ENCODE peak calls at places on chromosome 2, in five cellular contexts. One of them, this sample, is unnamed.
A peak's percentile ranks its signal among the peaks of the same experiment; 100 is the strongest.

GRCh38 chr2:71620851-71621251 is 167.5 kb downstream of the DYSF start:
- DNase-seq in aorta: no peak
- DNase-seq in AG09309: no peak
- DNase-seq in Caco-2: no peak
- DNase-seq in ovary: no peak
- DNase-seq in this sample: no peak

GRCh38 chr2:238742066-238742465 is 105.8 kb upstream of the TWIST2 start:
- DNase-seq in aorta: no peak
- DNase-seq in AG09309: no peak
- DNase-seq in Caco-2: no peak
- DNase-seq in ovary: no peak
- DNase-seq in this sample: no peak

GRCh38 chr2:100029460-100029859 is 112.9 kb downstream of the AFF3 start:
- DNase-seq in aorta: no peak
- DNase-seq in AG09309: no peak
- DNase-seq in Caco-2: no peak
- DNase-seq in ovary: no peak
- DNase-seq in this sample: no peak

GRCh38 chr2:138516030-138516704 is 14.6 kb downstream of the SPOPL start:
- DNase-seq in aorta: no peak
- DNase-seq in AG09309: no peak
- DNase-seq in Caco-2: no peak
- DNase-seq in ovary: no peak
- DNase-seq in this sample: no peak

GRCh38 chr2:71746946-71747501 is 293.7 kb downstream of the DYSF start:
- DNase-seq in aorta: peak; percentile 80
- DNase-seq in AG09309: no peak
- DNase-seq in Caco-2: no peak
- DNase-seq in ovary: no peak
- DNase-seq in this sample: no peak

GRCh38 chr2:134667541-134667940 is 51.3 kb downstream of the TMEM163 start:
- DNase-seq in aorta: no peak
- DNase-seq in AG09309: no peak
- DNase-seq in Caco-2: no peak
- DNase-seq in ovary: no peak
- DNase-seq in this sample: no peak

GRCh38 chr2:216533504-216534068 is 34.9 kb downstream of the RPL37A start:
- DNase-seq in aorta: no peak
- DNase-seq in AG09309: no peak
- DNase-seq in Caco-2: no peak
- DNase-seq in ovary: no peak
- DNase-seq in this sample: no peak

GRCh38 chr2:159042115-159042850 is 73.8 kb downstream of the TANC1 start:
- DNase-seq in aorta: no peak
- DNase-seq in AG09309: no peak
- DNase-seq in Caco-2: no peak
- DNase-seq in ovary: no peak
- DNase-seq in this sample: no peak

GRCh38 chr2:230129343-230129742 is 60.6 kb upstream of the SLC16A14 start:
- DNase-seq in aorta: no peak
- DNase-seq in AG09309: no peak
- DNase-seq in Caco-2: no peak
- DNase-seq in ovary: no peak
- DNase-seq in this sample: no peak

GRCh38 chr2:10397297-10397875 is 50.7 kb downstream of the ODC1 start:
- DNase-seq in aorta: no peak
- DNase-seq in AG09309: no peak
- DNase-seq in Caco-2: no peak
- DNase-seq in ovary: no peak
- DNase-seq in this sample: no peak

GRCh38 chr2:238136820-238137537 is 1.5 kb upstream of the KLHL30 start:
- DNase-seq in aorta: peak; percentile 78
- DNase-seq in AG09309: peak; percentile 32
- DNase-seq in Caco-2: peak; percentile 41
- DNase-seq in ovary: no peak
- DNase-seq in this sample: no peak

GRCh38 chr2:120566331-120567035 is 169.2 kb upstream of the GLI2 start:
- DNase-seq in aorta: peak; percentile 92
- DNase-seq in AG09309: peak; percentile 63
- DNase-seq in Caco-2: no peak
- DNase-seq in ovary: peak; percentile 46
- DNase-seq in this sample: no peak

GRCh38 chr2:61443342-61444041 is 27.4 kb downstream of the USP34 start:
- DNase-seq in aorta: no peak
- DNase-seq in AG09309: no peak
- DNase-seq in Caco-2: no peak
- DNase-seq in ovary: no peak
- DNase-seq in this sample: no peak

DNA sequence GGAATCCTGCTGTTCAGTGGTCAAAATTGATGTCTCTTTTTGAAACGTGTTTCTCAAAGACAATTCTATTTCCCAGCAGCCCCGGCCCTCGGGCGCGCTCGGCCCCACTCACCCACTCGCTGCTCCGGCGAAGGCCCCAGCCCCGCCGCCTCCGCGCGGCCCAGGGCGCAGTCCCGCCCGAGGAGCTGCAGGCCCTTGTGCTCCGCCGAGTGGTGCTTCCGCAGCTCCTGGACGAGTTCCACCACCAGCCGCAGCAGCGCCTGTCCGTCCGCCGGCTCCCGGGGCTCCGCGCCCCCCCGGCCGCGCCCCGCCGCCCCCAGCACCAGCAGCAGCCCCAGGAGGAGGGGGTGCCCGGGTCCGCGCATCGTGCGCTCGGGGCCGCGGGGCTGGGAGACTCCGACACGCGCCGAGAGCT is 413 bp downstream of the ALKAL2 start:
- DNase-seq in aorta: peak; percentile 52
- DNase-seq in AG09309: no peak
- DNase-seq in Caco-2: no peak
- DNase-seq in ovary: peak; percentile 59
- DNase-seq in this sample: no peak
- H3K4me3 ChIP-seq in aorta: peak overlapping the region; percentile 56
- H3K4me3 ChIP-seq in AG09309: no peak overlapping the region
- H3K4me3 ChIP-seq in Caco-2: peak overlapping the region; percentile 26
- H3K4me3 ChIP-seq in ovary: peak overlapping the region; percentile 62
- H3K4me3 ChIP-seq in this sample: no peak overlapping the region

GRCh38 chr2:128395640-128396499 is 77.2 kb upstream of the HS6ST1 start:
- DNase-seq in aorta: no peak
- DNase-seq in AG09309: no peak
- DNase-seq in Caco-2: no peak
- DNase-seq in ovary: no peak
- DNase-seq in this sample: peak; percentile 75
- H3K4me3 ChIP-seq in aorta: no peak overlapping the region
- H3K4me3 ChIP-seq in AG09309: no peak overlapping the region
- H3K4me3 ChIP-seq in Caco-2: no peak overlapping the region
- H3K4me3 ChIP-seq in ovary: no peak overlapping the region
- H3K4me3 ChIP-seq in this sample: no peak overlapping the region

GRCh38 chr2:176066645-176067586 is 16.8 kb downstream of the EVX2 start:
- DNase-seq in aorta: no peak
- DNase-seq in AG09309: no peak
- DNase-seq in Caco-2: no peak
- DNase-seq in ovary: no peak
- DNase-seq in this sample: no peak
- H3K4me3 ChIP-seq in aorta: peak overlapping the region; percentile 19
- H3K4me3 ChIP-seq in AG09309: no peak overlapping the region
- H3K4me3 ChIP-seq in Caco-2: no peak overlapping the region
- H3K4me3 ChIP-seq in ovary: peak overlapping the region; percentile 18
- H3K4me3 ChIP-seq in this sample: no peak overlapping the region

GRCh38 chr2:70192516-70192915 is 1.7 kb upstream of the C2orf42 start:
- DNase-seq in aorta: no peak
- DNase-seq in AG09309: no peak
- DNase-seq in Caco-2: no peak
- DNase-seq in ovary: no peak
- DNase-seq in this sample: no peak

GRCh38 chr2:70188460-70188859 is 2.4 kb downstream of the C2orf42 start:
- DNase-seq in aorta: no peak
- DNase-seq in AG09309: no peak
- DNase-seq in Caco-2: no peak
- DNase-seq in ovary: no peak
- DNase-seq in this sample: peak; percentile 11

GRCh38 chr2:70190413-70191243 is at the start of gene C2orf42:
- DNase-seq in aorta: peak; percentile 98
- DNase-seq in AG09309: peak; percentile 95
- DNase-seq in Caco-2: peak; percentile 97
- DNase-seq in ovary: peak; percentile 95
- DNase-seq in this sample: peak; percentile 90

GRCh38 chr2:70190086-70190412 is 770 bp downstream of the C2orf42 start:
- DNase-seq in aorta: no peak
- DNase-seq in AG09309: peak; percentile 1
- DNase-seq in Caco-2: no peak
- DNase-seq in ovary: no peak
- DNase-seq in this sample: peak; percentile 4

DNA sequence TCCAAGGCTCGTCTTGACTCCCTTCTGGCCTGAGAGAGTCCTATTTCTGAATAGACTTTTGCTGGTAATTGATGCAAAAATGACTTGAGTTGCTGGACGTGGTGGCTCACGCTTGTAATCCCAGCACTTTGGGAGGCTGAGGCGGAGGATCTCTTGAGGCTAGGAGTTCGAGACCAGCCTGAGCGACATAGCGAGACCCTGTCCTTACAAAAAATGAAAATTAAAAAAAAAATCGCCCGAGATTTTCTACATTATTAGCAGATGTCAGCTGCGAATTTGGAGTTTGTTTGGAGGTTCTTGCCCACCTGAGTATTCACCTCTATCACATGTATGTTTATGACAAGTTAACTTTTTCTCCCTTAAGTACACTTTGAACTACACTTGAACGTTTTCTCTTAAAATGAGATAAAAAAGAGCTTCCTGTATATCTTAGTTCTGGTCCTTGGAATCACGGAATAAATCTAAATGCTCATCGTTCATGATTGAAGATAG is 471 bp upstream of the C2orf42 start:
- DNase-seq in aorta: no peak
- DNase-seq in AG09309: no peak
- DNase-seq in Caco-2: no peak
- DNase-seq in ovary: no peak
- DNase-seq in this sample: no peak
- H3K4me3 ChIP-seq in aorta: no peak overlapping the region
- H3K4me3 ChIP-seq in AG09309: peak overlapping the region; percentile 47
- H3K4me3 ChIP-seq in Caco-2: no peak overlapping the region
- H3K4me3 ChIP-seq in ovary: peak overlapping the region; percentile 88
- H3K4me3 ChIP-seq in this sample: peak overlapping the region; percentile 91

DNA sequence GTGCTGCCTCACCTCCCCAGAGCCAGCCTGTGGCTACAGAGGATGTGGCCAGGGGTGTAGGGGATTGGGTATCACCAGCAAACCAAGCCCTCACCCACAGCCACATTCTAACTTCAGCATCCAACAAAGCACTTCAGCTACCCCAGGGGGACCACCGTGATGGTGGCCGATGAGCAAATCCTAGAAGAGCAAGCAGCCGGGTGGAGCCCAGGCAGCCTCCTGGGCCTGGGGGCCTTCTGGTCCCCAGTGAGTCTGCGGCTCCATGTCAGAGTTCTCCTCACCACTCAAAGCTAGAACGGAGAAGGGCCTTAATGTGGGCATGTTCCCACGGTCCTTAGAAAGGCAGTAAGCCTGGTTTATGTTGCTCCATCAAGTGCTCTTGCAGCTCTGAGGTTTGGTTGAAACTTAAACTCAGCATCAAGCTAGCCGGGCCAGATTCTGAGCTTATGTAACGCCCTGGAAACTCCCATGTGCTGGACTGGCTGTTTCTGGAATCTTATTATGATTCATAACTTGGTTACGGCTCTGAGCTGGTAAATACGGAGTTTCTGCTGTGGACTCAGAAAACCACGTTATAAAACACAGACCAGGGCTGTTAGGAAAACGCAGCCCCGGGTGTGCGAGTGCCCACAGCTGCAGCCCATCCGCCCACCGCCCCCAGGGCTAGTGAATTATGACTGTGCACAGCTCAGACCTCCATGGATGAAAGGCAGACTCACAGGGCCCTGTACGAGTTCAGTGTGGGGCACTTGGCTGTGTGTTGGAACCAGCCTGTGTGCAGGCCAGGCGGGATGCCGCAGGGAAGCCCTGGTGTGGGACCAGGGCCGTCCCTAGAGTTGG is 99.8 kb downstream of the SEPTIN10 start:
- DNase-seq in aorta: peak; percentile 72
- DNase-seq in AG09309: peak; percentile 87
- DNase-seq in Caco-2: no peak
- DNase-seq in ovary: no peak
- DNase-seq in this sample: peak; percentile 26
- H3K4me3 ChIP-seq in aorta: no peak overlapping the region
- H3K4me3 ChIP-seq in AG09309: peak overlapping the region; percentile 3
- H3K4me3 ChIP-seq in Caco-2: no peak overlapping the region
- H3K4me3 ChIP-seq in ovary: no peak overlapping the region
- H3K4me3 ChIP-seq in this sample: no peak overlapping the region

DNA sequence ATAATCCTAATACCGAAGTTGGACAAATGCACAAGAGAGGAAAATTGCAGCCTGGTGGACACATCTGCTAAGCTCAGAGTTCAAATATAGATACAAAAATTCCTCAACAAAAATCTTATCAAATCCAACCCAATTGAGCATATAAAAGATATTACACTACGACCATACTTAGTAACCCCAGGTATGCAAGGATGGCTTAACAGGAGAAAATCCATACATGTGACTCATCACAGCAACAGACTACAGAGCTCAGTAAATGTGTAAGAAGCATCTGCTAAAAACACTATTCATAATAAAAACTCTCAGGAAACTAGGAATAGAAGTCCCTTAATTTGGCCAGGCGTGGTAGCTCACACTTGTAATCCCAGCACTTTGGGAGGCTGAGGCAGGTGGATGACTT is 28.3 kb downstream of the HS6ST1 start:
- DNase-seq in aorta: no peak
- DNase-seq in AG09309: no peak
- DNase-seq in Caco-2: no peak
- DNase-seq in ovary: no peak
- DNase-seq in this sample: no peak
- H3K4me3 ChIP-seq in aorta: no peak overlapping the region
- H3K4me3 ChIP-seq in AG09309: no peak overlapping the region
- H3K4me3 ChIP-seq in Caco-2: no peak overlapping the region
- H3K4me3 ChIP-seq in ovary: no peak overlapping the region
- H3K4me3 ChIP-seq in this sample: no peak overlapping the region

GRCh38 chr2:86102157-86102556 is 3.5 kb downstream of the POLR1A start:
- DNase-seq in aorta: no peak
- DNase-seq in AG09309: no peak
- DNase-seq in Caco-2: no peak
- DNase-seq in ovary: no peak
- DNase-seq in this sample: no peak
- H3K4me3 ChIP-seq in aorta: no peak overlapping the region
- H3K4me3 ChIP-seq in AG09309: no peak overlapping the region
- H3K4me3 ChIP-seq in Caco-2: no peak overlapping the region
- H3K4me3 ChIP-seq in ovary: no peak overlapping the region
- H3K4me3 ChIP-seq in this sample: no peak overlapping the region

GRCh38 chr2:174602741-174603140 is 5.1 kb upstream of the WIPF1 start:
- DNase-seq in aorta: no peak
- DNase-seq in AG09309: no peak
- DNase-seq in Caco-2: no peak
- DNase-seq in ovary: no peak
- DNase-seq in this sample: no peak

GRCh38 chr2:174603280-174603679 is 5.7 kb upstream of the WIPF1 start:
- DNase-seq in aorta: peak; percentile 76
- DNase-seq in AG09309: peak; percentile 63
- DNase-seq in Caco-2: peak; percentile 43
- DNase-seq in ovary: peak; percentile 45
- DNase-seq in this sample: peak; percentile 2

GRCh38 chr2:174597347-174598047 is at the start of gene WIPF1:
- DNase-seq in aorta: no peak
- DNase-seq in AG09309: peak; percentile 39
- DNase-seq in Caco-2: no peak
- DNase-seq in ovary: no peak
- DNase-seq in this sample: no peak

GRCh38 chr2:174599310-174599941 is 1.8 kb upstream of the WIPF1 start:
- DNase-seq in aorta: no peak
- DNase-seq in AG09309: no peak
- DNase-seq in Caco-2: no peak
- DNase-seq in ovary: no peak
- DNase-seq in this sample: no peak

GRCh38 chr2:174600349-174600748 is 2.7 kb upstream of the WIPF1 start:
- DNase-seq in aorta: no peak
- DNase-seq in AG09309: no peak
- DNase-seq in Caco-2: no peak
- DNase-seq in ovary: no peak
- DNase-seq in this sample: no peak
- H3K4me3 ChIP-seq in aorta: no peak overlapping the region
- H3K4me3 ChIP-seq in AG09309: no peak overlapping the region
- H3K4me3 ChIP-seq in Caco-2: no peak overlapping the region
- H3K4me3 ChIP-seq in ovary: no peak overlapping the region
- H3K4me3 ChIP-seq in this sample: no peak overlapping the region

This sample was measured in retinal pigment epithelial cell.